ENCODE peak calls at places on chromosomes 5 and 9, in six cellular contexts. One of them, this sample, is unnamed. For H3K4me1, the result is how much of the 10 kb centered on the place peaks cover.

GRCh38 chr5:27026791-27027190 is 11.6 kb downstream of the CDH9 start:
- DNase-seq in right atrium auricular region: no peak
- DNase-seq in Peyer's patch: no peak
- DNase-seq in stomach: no peak
- DNase-seq in psoas muscle: no peak
- DNase-seq in aorta: no peak
- DNase-seq in this sample: no peak

GRCh38 chr9:101691657-101692056 is 46.8 kb downstream of the GRIN3A start:
- DNase-seq in right atrium auricular region: no peak
- DNase-seq in Peyer's patch: no peak
- DNase-seq in stomach: no peak
- DNase-seq in psoas muscle: no peak
- DNase-seq in aorta: no peak
- DNase-seq in this sample: no peak

GRCh38 chr5:109410389-109411174 is 808 bp upstream of the PJA2 start:
- DNase-seq in right atrium auricular region: peak
- DNase-seq in Peyer's patch: peak
- DNase-seq in stomach: peak
- DNase-seq in psoas muscle: peak
- DNase-seq in aorta: peak
- DNase-seq in this sample: peak

GRCh38 chr9:5488616-5489015 is 21.7 kb upstream of the PDCD1LG2 start:
- DNase-seq in right atrium auricular region: no peak
- DNase-seq in Peyer's patch: no peak
- DNase-seq in stomach: no peak
- DNase-seq in psoas muscle: no peak
- DNase-seq in aorta: no peak
- DNase-seq in this sample: no peak

GRCh38 chr5:66830636-66831035 is 234.4 kb downstream of the MAST4 start:
- DNase-seq in right atrium auricular region: no peak
- DNase-seq in Peyer's patch: no peak
- DNase-seq in stomach: no peak
- DNase-seq in psoas muscle: no peak
- DNase-seq in aorta: no peak
- DNase-seq in this sample: no peak

GRCh38 chr5:176441921-176442323 is 6.3 kb upstream of the FAF2 start:
- DNase-seq in right atrium auricular region: no peak
- DNase-seq in Peyer's patch: no peak
- DNase-seq in stomach: no peak
- DNase-seq in psoas muscle: no peak
- DNase-seq in aorta: no peak
- DNase-seq in this sample: no peak

GRCh38 chr9:109793921-109794320 is 13.9 kb downstream of the PALM2AKAP2 start:
- DNase-seq in right atrium auricular region: no peak
- DNase-seq in Peyer's patch: no peak
- DNase-seq in stomach: no peak
- DNase-seq in psoas muscle: no peak
- DNase-seq in aorta: no peak
- DNase-seq in this sample: no peak

GRCh38 chr5:172175263-172175719 is 12.7 kb downstream of the STK10 start:
- DNase-seq in right atrium auricular region: no peak
- DNase-seq in Peyer's patch: no peak
- DNase-seq in stomach: peak
- DNase-seq in psoas muscle: peak
- DNase-seq in aorta: peak
- DNase-seq in this sample: peak

GRCh38 chr5:149428032-149428431 is 48.9 kb upstream of the IL17B start:
- DNase-seq in right atrium auricular region: no peak
- DNase-seq in Peyer's patch: no peak
- DNase-seq in stomach: no peak
- DNase-seq in psoas muscle: no peak
- DNase-seq in aorta: no peak
- DNase-seq in this sample: no peak

GRCh38 chr5:142743677-142744441 is 26.3 kb upstream of the ARHGAP26 start:
- DNase-seq in right atrium auricular region: no peak
- DNase-seq in Peyer's patch: no peak
- DNase-seq in stomach: no peak
- DNase-seq in psoas muscle: no peak
- DNase-seq in aorta: no peak
- DNase-seq in this sample: no peak

GRCh38 chr5:169757016-169757415 is 119.9 kb downstream of the DOCK2 start:
- DNase-seq in right atrium auricular region: no peak
- DNase-seq in Peyer's patch: no peak
- DNase-seq in stomach: no peak
- DNase-seq in psoas muscle: no peak
- DNase-seq in aorta: no peak
- DNase-seq in this sample: no peak

GRCh38 chr9:134834957-134835419 is 45.6 kb upstream of the FCN2 start:
- DNase-seq in right atrium auricular region: no peak
- DNase-seq in Peyer's patch: no peak
- DNase-seq in stomach: no peak
- DNase-seq in psoas muscle: peak
- DNase-seq in aorta: no peak
- DNase-seq in this sample: no peak

GRCh38 chr5:117713585-117714198 is 1139.1 kb upstream of the SEMA6A start:
- DNase-seq in right atrium auricular region: no peak
- DNase-seq in Peyer's patch: no peak
- DNase-seq in stomach: no peak
- DNase-seq in psoas muscle: no peak
- DNase-seq in aorta: no peak
- DNase-seq in this sample: no peak

GRCh38 chr9:96382839-96383164 is 709 bp downstream of the SLC35D2 start:
- DNase-seq in right atrium auricular region: no peak
- DNase-seq in Peyer's patch: no peak
- DNase-seq in stomach: no peak
- DNase-seq in psoas muscle: no peak
- DNase-seq in aorta: no peak
- DNase-seq in this sample: no peak

GRCh38 chr9:96382175-96382574 is 1.3 kb downstream of the SLC35D2 start:
- DNase-seq in right atrium auricular region: no peak
- DNase-seq in Peyer's patch: no peak
- DNase-seq in stomach: no peak
- DNase-seq in psoas muscle: no peak
- DNase-seq in aorta: no peak
- DNase-seq in this sample: no peak

GRCh38 chr9:96386157-96386556 is 2.6 kb upstream of the SLC35D2 start:
- DNase-seq in right atrium auricular region: no peak
- DNase-seq in Peyer's patch: no peak
- DNase-seq in stomach: no peak
- DNase-seq in psoas muscle: no peak
- DNase-seq in aorta: no peak
- DNase-seq in this sample: no peak

GRCh38 chr9:96381696-96382095 is 1.8 kb downstream of the SLC35D2 start:
- DNase-seq in right atrium auricular region: no peak
- DNase-seq in Peyer's patch: no peak
- DNase-seq in stomach: no peak
- DNase-seq in psoas muscle: no peak
- DNase-seq in aorta: no peak
- DNase-seq in this sample: no peak

GRCh38 chr9:96383165-96383939 is at the start of gene SLC35D2:
- DNase-seq in right atrium auricular region: no peak
- DNase-seq in Peyer's patch: peak
- DNase-seq in stomach: peak
- DNase-seq in psoas muscle: peak
- DNase-seq in aorta: peak
- DNase-seq in this sample: peak
- H3K4me3 ChIP-seq in right atrium auricular region: peak
- H3K4me3 ChIP-seq in Peyer's patch: peak
- H3K4me3 ChIP-seq in stomach: peak
- H3K4me3 ChIP-seq in psoas muscle: peak
- H3K4me3 ChIP-seq in aorta: peak
- H3K4me3 ChIP-seq in this sample: peak

DNA sequence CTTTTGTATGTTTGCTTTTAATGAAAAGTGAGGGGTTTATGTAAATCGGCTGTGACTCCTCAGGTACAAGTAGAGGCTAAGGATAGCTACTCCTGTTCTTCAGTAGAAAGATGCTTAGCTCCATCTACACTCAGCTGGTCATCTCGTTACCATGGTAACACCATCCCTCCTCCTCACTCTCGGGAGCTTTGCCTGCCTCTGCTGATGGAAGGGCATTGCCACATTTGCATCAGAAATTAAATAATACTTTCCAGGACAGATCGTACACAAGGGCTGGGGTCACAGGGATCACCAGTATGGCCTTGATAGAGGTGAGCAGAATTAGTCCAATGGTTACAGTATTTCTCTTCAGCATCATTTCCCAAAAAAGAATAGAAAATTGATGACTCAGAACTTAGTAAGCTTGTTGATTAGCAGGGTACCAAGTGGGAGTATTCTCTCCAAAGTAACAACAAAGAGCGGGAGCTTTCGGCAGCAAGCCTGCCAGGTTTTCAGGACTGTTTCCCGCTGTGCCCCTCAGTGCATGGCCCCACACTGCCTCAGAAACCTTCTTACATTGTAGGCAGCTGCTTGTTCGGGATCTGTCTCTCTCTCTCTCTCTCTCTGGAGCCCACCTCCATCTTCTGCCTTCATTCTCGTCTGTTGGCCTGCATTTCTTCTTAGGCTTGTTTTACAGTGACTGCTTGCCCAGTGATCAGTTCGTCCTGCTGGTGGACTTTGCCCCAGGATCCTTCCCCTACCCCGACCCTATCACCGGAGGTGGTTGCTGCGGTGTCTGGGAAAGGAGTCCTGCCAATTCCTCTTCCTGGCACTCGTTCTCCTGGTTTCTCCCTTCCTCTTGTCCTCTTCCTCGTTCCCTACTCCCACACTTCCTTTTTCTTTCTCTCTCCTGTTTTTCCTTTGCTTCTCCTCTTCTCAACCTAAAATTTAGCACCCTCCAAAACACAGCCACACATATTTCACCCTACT is 51.9 kb upstream of the SNAPC3 start:
- DNase-seq in right atrium auricular region: no peak
- DNase-seq in Peyer's patch: no peak
- DNase-seq in stomach: no peak
- DNase-seq in psoas muscle: no peak
- DNase-seq in aorta: no peak
- DNase-seq in this sample: no peak
- H3K4me1 ChIP-seq in right atrium auricular region: under half
- H3K4me1 ChIP-seq in Peyer's patch: under half
- H3K4me1 ChIP-seq in stomach: under half
- H3K4me1 ChIP-seq in psoas muscle: under half
- H3K4me1 ChIP-seq in aorta: under half
- H3K4me1 ChIP-seq in this sample: under half

GRCh38 chr9:33185406-33185805 is 18.3 kb upstream of the B4GALT1 start:
- DNase-seq in right atrium auricular region: no peak
- DNase-seq in Peyer's patch: no peak
- DNase-seq in stomach: no peak
- DNase-seq in psoas muscle: no peak
- DNase-seq in aorta: no peak
- DNase-seq in this sample: no peak

GRCh38 chr9:33184947-33185346 is 17.8 kb upstream of the B4GALT1 start:
- DNase-seq in right atrium auricular region: no peak
- DNase-seq in Peyer's patch: no peak
- DNase-seq in stomach: peak
- DNase-seq in psoas muscle: no peak
- DNase-seq in aorta: no peak
- DNase-seq in this sample: no peak

GRCh38 chr9:33185858-33186257 is 18.7 kb upstream of the B4GALT1 start:
- DNase-seq in right atrium auricular region: no peak
- DNase-seq in Peyer's patch: no peak
- DNase-seq in stomach: peak
- DNase-seq in psoas muscle: no peak
- DNase-seq in aorta: no peak
- DNase-seq in this sample: no peak

GRCh38 chr9:33187519-33188218 is 20.5 kb upstream of the B4GALT1 start:
- DNase-seq in right atrium auricular region: no peak
- DNase-seq in Peyer's patch: no peak
- DNase-seq in stomach: no peak
- DNase-seq in psoas muscle: peak
- DNase-seq in aorta: peak
- DNase-seq in this sample: no peak

GRCh38 chr9:33186457-33187168 is 19.5 kb upstream of the B4GALT1 start:
- DNase-seq in right atrium auricular region: peak
- DNase-seq in Peyer's patch: no peak
- DNase-seq in stomach: peak
- DNase-seq in psoas muscle: no peak
- DNase-seq in aorta: no peak
- DNase-seq in this sample: no peak
- H3K4me3 ChIP-seq in right atrium auricular region: no peak
- H3K4me3 ChIP-seq in Peyer's patch: no peak
- H3K4me3 ChIP-seq in stomach: no peak
- H3K4me3 ChIP-seq in psoas muscle: peak
- H3K4me3 ChIP-seq in aorta: no peak
- H3K4me3 ChIP-seq in this sample: no peak

GRCh38 chr5:177486256-177486655 is 11.1 kb downstream of the PDLIM7 start:
- DNase-seq in right atrium auricular region: no peak
- DNase-seq in Peyer's patch: no peak
- DNase-seq in stomach: no peak
- DNase-seq in psoas muscle: no peak
- DNase-seq in aorta: no peak
- DNase-seq in this sample: no peak

GRCh38 chr5:177482359-177482795 is 8.9 kb upstream of the DBN1 start:
- DNase-seq in right atrium auricular region: no peak
- DNase-seq in Peyer's patch: no peak
- DNase-seq in stomach: no peak
- DNase-seq in psoas muscle: no peak
- DNase-seq in aorta: no peak
- DNase-seq in this sample: no peak

GRCh38 chr5:177484902-177485549 is 11.6 kb upstream of the DBN1 start:
- DNase-seq in right atrium auricular region: no peak
- DNase-seq in Peyer's patch: no peak
- DNase-seq in stomach: no peak
- DNase-seq in psoas muscle: no peak
- DNase-seq in aorta: no peak
- DNase-seq in this sample: no peak

GRCh38 chr5:177483042-177483441 is 9.6 kb upstream of the DBN1 start:
- DNase-seq in right atrium auricular region: no peak
- DNase-seq in Peyer's patch: no peak
- DNase-seq in stomach: no peak
- DNase-seq in psoas muscle: no peak
- DNase-seq in aorta: no peak
- DNase-seq in this sample: no peak

DNA sequence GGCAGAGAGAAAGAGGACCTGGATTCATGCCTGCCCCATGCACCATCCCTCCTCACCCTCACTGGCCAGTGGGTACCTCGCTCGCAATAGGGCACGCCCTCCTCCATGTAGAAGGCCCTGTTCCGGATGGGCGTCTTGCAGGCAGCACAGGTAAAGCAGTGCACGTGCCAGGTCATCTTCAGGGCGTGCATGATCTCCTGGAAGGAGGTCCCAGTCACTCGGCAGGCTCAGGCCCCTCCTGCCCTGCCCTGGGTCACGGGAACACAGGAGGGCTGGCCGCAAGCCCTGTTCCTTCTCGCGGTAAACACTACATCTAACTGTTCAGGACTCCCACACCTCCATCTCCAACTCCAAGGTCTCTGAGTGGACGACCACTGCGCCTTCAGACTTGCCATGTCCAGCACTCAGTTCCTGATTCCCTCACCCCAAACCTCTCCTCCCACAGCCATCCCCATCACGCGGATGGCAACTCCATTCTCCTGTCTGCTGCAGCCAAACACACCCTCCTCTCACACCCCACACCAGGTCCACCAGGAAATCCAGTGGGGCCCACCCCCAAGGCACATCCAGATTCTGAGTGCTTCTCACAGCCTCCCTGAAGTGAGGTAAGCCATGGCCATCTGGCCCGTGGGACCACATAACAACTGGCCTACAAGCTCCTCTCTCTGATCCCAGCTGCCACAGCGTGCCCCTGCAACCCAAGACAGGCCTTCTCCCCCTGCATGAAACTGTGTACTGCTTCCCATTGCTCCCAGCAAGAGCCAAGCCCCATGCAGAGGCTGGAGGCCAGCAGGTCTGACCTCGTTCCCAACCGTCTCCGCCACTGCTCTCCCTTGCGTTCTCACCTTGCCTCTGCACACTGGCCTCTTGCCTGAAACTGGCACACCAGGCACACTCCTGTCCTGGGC is 10.8 kb upstream of the DBN1 start:
- DNase-seq in right atrium auricular region: no peak
- DNase-seq in Peyer's patch: no peak
- DNase-seq in stomach: no peak
- DNase-seq in psoas muscle: no peak
- DNase-seq in aorta: no peak
- DNase-seq in this sample: no peak
- H3K4me1 ChIP-seq in right atrium auricular region: under half
- H3K4me1 ChIP-seq in Peyer's patch: under half
- H3K4me1 ChIP-seq in stomach: half or more
- H3K4me1 ChIP-seq in psoas muscle: under half
- H3K4me1 ChIP-seq in aorta: under half
- H3K4me1 ChIP-seq in this sample: under half

This sample was measured in lung.